ENCODE peak calls at places on chromosomes 16 and 17, in nine cellular contexts. P is upper lobe of left lung, L is pancreas, B is WERI-Rb-1, U is tibial nerve, V is neural progenitor cell, I is body of pancreas, S is colonic mucosa, Z is thoracic aorta. E is an unnamed sample. For H3K36me3, the result is how much of the 10 kb centered on the place peaks cover.

GRCh38 chr16:3171855-3172593 is 16.0 kb upstream of the OR1F1 start:
- DNase-seq in L (no peak), V (peak), U (no peak), B (no peak), P (no peak), S (no peak), Z (no peak), I (no peak), E (no peak)

GRCh38 chr17:45246861-45247428 is 14.9 kb downstream of the SPATA32 start:
- DNase-seq in U (no peak), Z (no peak), P (no peak), I (no peak), V (peak), L (peak), S (no peak), B (peak), E (no peak)

GRCh38 chr17:41520821-41521521 is 2.3 kb upstream of the KRT15 start:
- DNase-seq in V (no peak), U (no peak), B (no peak), P (no peak), Z (no peak), S (peak), I (no peak), L (peak), E (no peak)

GRCh38 chr17:29579866-29580771 is 9.3 kb downstream of the GIT1 start:
- DNase-seq in P (peak), V (peak), Z (no peak), U (peak), I (peak), L (peak), S (peak), B (peak), E (peak)

GRCh38 chr16:11242658-11243057 is 13.3 kb downstream of the SOCS1 start:
- DNase-seq in U (no peak), B (peak), V (no peak), P (no peak), L (no peak), I (no peak), Z (no peak), S (no peak), E (no peak)

GRCh38 chr17:80944326-80944725 is 47.3 kb upstream of the CHMP6 start:
- DNase-seq in L (no peak), P (no peak), V (no peak), U (no peak), S (no peak), I (peak), Z (no peak), B (no peak), E (no peak)

GRCh38 chr17:32529604-32530003 is 42.8 kb downstream of the CDK5R1 start:
- DNase-seq in P (no peak), V (no peak), I (no peak), B (no peak), S (no peak), L (no peak), U (no peak), Z (no peak), E (no peak)

GRCh38 chr17:3796110-3796821 is 4.7 kb downstream of the ITGAE start:
- DNase-seq in I (no peak), B (no peak), P (peak), L (no peak), Z (no peak), S (no peak), V (no peak), U (no peak), E (peak)

GRCh38 chr17:29138184-29138955 is 41.8 kb downstream of the MYO18A start:
- DNase-seq in B (no peak), U (no peak), V (no peak), I (no peak), L (no peak), S (no peak), P (no peak), Z (no peak), E (peak)

GRCh38 chr17:16980813-16981731 is 9.2 kb upstream of the TNFRSF13B start:
- DNase-seq in B (no peak), S (peak), L (no peak), P (no peak), I (no peak), U (no peak), V (no peak), Z (no peak), E (no peak)

GRCh38 chr16:52251495-52251894 is 295.4 kb downstream of the TOX3 start:
- DNase-seq in Z (no peak), P (no peak), V (peak), S (no peak), U (no peak), I (no peak), L (no peak), B (no peak), E (no peak)

GRCh38 chr16:74774223-74775139 is at the start of gene FA2H:
- DNase-seq in S (peak), L (peak), U (no peak), B (peak), I (peak), Z (no peak), V (peak), P (peak), E (peak)

GRCh38 chr17:80210348-80211108 is 9.6 kb downstream of the SGSH start:
- DNase-seq in V (no peak), Z (no peak), I (no peak), L (peak), P (no peak), S (no peak), B (no peak), U (no peak), E (no peak)

GRCh38 chr17:75691371-75692290 is 24.5 kb downstream of the SAP30BP start:
- DNase-seq in V (peak), U (no peak), L (peak), Z (no peak), P (no peak), I (peak), S (no peak), B (no peak), E (peak)

GRCh38 chr17:41937970-41938851 is 7.8 kb downstream of the ODAD4 start:
- DNase-seq in Z (no peak), B (peak), S (no peak), P (no peak), V (no peak), L (peak), I (peak), U (no peak), E (no peak)

GRCh38 chr17:29243792-29244191 is 2.9 kb upstream of the CRYBA1 start:
- DNase-seq in I (no peak), P (no peak), B (peak), U (no peak), Z (no peak), L (no peak), S (no peak), V (peak), E (no peak)

GRCh38 chr17:45997624-45998023 is 1.4 kb upstream of the STH start:
- DNase-seq in I (no peak), S (no peak), V (no peak), U (no peak), L (no peak), B (no peak), P (no peak), Z (no peak), E (no peak)

GRCh38 chr17:16106161-16106891 is 106.7 kb downstream of the TTC19 start:
- DNase-seq in U (no peak), B (no peak), I (no peak), P (no peak), L (no peak), Z (no peak), V (no peak), S (no peak), E (no peak)

GRCh38 chr17:9435165-9435564 is 140.5 kb downstream of the STX8 start:
- DNase-seq in B (no peak), U (no peak), S (no peak), I (no peak), L (no peak), P (no peak), Z (no peak), V (no peak), E (no peak)

GRCh38 chr17:73594025-73594424 is 50.2 kb downstream of the SDK2 start:
- DNase-seq in S (no peak), L (no peak), P (no peak), Z (no peak), U (no peak), B (no peak), I (no peak), V (peak), E (no peak)

DNA sequence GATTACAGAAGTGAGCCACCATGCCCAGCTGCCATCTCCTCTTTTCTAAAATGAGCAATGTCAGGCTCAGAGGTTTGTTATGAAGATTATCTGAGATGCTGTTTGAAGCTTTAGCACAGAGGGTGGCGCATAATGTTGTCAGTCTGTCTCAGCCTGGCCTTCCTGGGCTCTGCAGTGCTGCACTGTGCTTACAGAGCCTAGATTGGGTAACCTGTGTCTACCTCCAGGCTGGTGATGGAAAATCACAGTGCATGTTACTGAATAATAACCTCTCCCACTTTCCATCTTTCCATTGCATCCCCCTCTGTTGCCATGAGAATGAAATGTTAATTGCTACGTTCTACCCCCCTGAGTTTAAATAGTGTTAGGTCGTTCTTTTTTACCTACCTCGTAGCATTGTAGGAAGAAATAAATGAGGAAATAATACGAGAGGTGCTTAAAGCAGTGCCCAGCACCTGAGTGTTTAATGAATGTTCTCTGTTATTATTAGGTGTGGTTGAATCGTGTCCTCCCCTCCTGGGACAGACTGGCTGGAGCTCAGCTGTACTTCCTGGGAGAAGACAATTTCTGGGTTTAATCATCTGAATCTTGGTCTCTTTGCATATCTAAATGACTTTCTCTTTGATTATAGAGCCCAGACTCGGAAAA is 6.2 kb downstream of the LDAF1 start:
- DNase-seq in B (no peak), U (no peak), L (no peak), V (no peak), Z (no peak), P (no peak), S (no peak), I (no peak), E (no peak)
- H3K36me3 ChIP-seq in B (under half), U (under half), L (under half), V (under half), Z (under half), P (under half), S (under half), I (under half), E (under half)

DNA sequence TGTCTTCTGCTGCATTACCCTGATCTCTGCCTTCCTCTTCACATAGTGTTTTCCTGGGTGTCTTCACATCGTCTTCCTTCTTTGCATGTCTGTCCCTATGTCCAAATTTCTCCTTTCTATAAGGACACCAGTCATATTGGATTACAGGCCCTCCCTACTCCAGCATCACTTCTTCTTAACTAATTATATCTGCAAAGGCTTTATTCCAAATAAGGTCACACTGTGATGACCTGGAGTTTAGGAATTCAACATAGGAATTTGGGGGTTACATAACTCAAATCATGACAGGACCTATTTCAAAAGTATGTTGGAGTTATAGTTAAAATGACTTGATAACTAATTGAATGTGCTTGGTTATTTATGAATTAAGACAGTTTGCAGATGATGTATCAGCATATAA is 490.5 kb upstream of the ERCC4 start:
- DNase-seq in V (no peak), L (no peak), Z (no peak), P (no peak), B (no peak), U (no peak), S (no peak), I (no peak), E (no peak)
- TF ChIP-seq CTCF in V (no peak), L (no peak), Z (no peak), P (no peak), B (no peak), U (no peak), S (no peak), I (no peak), E (no peak)

GRCh38 chr17:49038544-49038943 is 41.4 kb downstream of the IGF2BP1 start:
- DNase-seq in U (no peak), I (no peak), P (no peak), V (no peak), L (no peak), S (no peak), Z (no peak), B (no peak), E (no peak)
- H3K36me3 ChIP-seq in U (under half), I (under half), P (under half), V (under half), L (under half), S (under half), Z (under half), B (half or more), E (under half)

GRCh38 chr16:8194795-8195194 is 395.5 kb downstream of the TMEM114 start:
- DNase-seq in S (no peak), Z (no peak), U (no peak), B (peak), P (no peak), V (peak), L (no peak), I (no peak), E (no peak)
- TF ChIP-seq CTCF in S (no peak), Z (no peak), U (no peak), B (peak), P (no peak), V (peak), L (no peak), I (no peak), E (no peak)

DNA sequence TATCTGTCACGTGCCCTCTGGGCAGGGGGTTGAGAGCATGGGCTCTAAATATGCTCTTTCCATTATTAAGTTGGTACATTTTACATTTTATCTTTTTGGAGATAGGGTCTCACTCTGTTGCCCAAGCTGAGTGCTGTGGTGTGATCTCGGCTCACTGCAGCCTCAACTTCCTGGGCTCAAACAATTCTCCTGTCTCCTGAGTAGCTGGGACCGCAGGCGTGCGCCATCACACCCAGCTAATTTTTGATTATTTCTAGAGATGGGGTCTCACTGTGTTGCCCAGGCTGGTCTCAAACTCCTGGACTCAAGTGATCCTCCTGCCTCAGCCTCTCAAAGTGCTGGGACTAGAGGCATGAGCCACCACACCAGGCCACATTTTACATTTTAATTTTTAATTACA is 43.9 kb upstream of the KDM6B start:
- DNase-seq in S (no peak), B (no peak), V (no peak), U (no peak), Z (no peak), L (no peak), I (no peak), P (no peak), E (no peak)
- H3K36me3 ChIP-seq in S (under half), B (under half), V (under half), U (under half), Z (under half), L (under half), I (under half), P (under half), E (under half)

GRCh38 chr17:50568659-50569058 is 8.1 kb downstream of the CACNA1G start:
- DNase-seq in U (no peak), V (no peak), B (no peak), L (no peak), S (no peak), I (no peak), Z (no peak), P (no peak), E (no peak)
- TF ChIP-seq CTCF in U (no peak), V (no peak), B (no peak), L (no peak), S (no peak), I (no peak), Z (no peak), P (no peak), E (no peak)

DNA sequence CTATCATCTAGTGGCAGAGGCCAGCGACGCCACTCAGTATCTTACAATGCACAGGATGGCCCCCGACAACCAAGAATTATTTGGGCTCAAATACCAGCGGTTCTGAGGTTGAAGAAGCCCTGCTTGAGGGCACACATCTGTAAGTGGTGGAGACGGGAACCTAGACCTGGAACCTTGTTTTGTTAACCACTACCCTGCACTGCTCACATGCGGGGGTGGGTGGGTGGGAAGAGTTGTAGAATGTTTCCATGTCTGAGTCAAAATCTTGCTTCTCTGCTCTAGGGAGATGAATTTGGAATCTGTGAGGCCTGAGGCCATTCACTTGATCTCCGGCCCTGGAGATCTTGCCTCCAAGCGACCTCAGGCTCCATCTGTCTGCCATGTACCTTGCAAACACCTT is 44.1 kb downstream of the ABCC1 start:
- DNase-seq in B (no peak), V (no peak), Z (no peak), P (no peak), U (no peak), S (no peak), I (no peak), L (no peak), E (no peak)
- H3K36me3 ChIP-seq in B (under half), V (under half), Z (under half), P (under half), U (under half), S (under half), I (under half), L (under half), E (under half)

DNA sequence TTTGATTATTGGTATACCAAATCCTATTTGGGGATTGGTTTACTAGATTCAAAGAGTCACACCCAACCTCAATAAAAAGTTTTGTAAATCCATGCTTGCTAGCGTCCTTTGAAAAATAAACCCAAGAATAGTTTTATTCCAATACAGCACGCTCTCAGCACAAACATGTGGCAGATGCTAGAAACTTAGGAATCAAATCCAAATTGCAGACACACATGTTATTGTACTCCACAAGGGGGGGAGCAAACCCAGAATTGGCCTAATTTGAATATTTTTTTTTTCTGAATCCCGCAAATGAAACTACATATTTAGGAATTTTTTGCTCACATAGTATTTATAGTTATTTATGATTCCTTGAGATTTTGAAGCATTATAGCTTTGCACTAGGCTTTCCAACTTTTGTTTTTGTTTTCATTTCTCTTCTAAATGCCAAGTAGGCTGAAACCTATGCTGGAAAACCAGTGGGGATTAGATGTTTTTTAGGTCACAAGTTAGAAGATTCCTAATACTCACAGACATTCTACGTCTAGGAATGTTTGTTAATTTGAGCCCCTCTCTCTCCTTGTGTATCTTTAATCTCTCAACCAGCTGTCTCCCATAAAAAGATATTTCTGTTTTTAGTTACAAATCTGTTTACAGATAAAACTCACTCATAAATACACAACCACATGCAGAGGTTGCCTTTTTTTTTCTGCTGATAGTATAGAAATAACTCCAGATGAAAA is 59.3 kb upstream of the CDH11 start:
- DNase-seq in I (no peak), P (no peak), S (no peak), V (no peak), Z (no peak), U (no peak), B (no peak), L (no peak), E (no peak)
- TF ChIP-seq CTCF in I (no peak), P (no peak), S (no peak), V (no peak), Z (no peak), U (no peak), B (no peak), L (no peak), E (no peak)

GRCh38 chr16:89512453-89512852 is 4.2 kb downstream of the SPG7 start:
- DNase-seq in B (no peak), I (no peak), P (no peak), L (no peak), Z (no peak), V (no peak), S (no peak), U (no peak), E (no peak)

GRCh38 chr16:89507219-89507833 is 877 bp upstream of the SPG7 start:
- DNase-seq in B (no peak), S (peak), V (no peak), L (peak), P (no peak), I (no peak), U (no peak), Z (no peak), E (peak)

GRCh38 chr16:89507834-89508590 is at the start of gene SPG7:
- DNase-seq in U (peak), V (peak), I (peak), S (peak), L (peak), P (peak), Z (no peak), B (peak), E (peak)

GRCh38 chr16:89510526-89510925 is 2.3 kb downstream of the SPG7 start:
- DNase-seq in P (no peak), S (no peak), L (no peak), I (no peak), B (no peak), V (no peak), Z (no peak), U (no peak), E (no peak)

DNA sequence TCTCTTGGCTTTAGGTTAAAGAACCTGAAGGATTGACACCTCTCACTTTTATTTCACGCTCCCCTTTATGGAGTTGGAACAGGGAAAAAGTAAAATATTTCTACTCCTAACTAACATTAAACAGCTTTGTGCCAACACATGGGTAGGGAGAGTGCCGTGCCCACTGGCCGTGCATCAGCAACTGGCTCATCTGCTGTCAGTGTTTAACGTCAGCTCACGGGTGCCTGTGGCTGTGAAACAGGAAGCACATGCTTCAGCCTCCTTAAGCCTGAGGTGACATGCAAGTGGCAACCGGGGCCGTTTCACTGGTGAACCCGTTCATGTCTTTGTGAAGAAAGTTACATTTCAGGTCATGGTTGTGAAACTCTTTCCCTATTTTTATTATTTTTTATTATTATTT is 3.1 kb downstream of the SPG7 start:
- DNase-seq in L (no peak), U (no peak), P (no peak), Z (no peak), B (no peak), V (no peak), I (no peak), S (no peak), E (no peak)
- H3K36me3 ChIP-seq in L (under half), U (under half), P (under half), Z (under half), B (under half), V (under half), I (under half), S (under half), E (under half)

GRCh38 chr17:18377437-18378204 is at the start of gene EVPLL:
- DNase-seq in B (peak), P (peak), V (no peak), I (no peak), U (no peak), Z (no peak), S (peak), L (no peak), E (no peak)
- TF ChIP-seq CTCF in B (no peak), P (no peak), V (no peak), I (no peak), U (no peak), Z (no peak), S (no peak), L (no peak), E (no peak)

E was measured in CD8-positive, alpha-beta T cell.